ENCODE peak calls at places on chromosomes 6 and 20, in eight cellular contexts. L, H, A, O, E, S, F and Z are unnamed samples.

GRCh38 chr6:146026873-146027272 is 2.0 kb upstream of the GRM1 start:
- DNase-seq in L (no peak), H (no peak), A (no peak), O (no peak), E (peak; percentile 49), S (no peak), F (no peak), Z (no peak)

GRCh38 chr20:5342031-5342430 is 25.3 kb upstream of the PROKR2 start:
- DNase-seq in L (no peak), H (no peak), A (no peak), O (no peak), E (no peak), S (no peak), F (no peak), Z (no peak)

GRCh38 chr6:53483423-53484353 is 61.2 kb downstream of the GCLC start:
- DNase-seq in L (no peak), H (peak; percentile 60), A (peak; percentile 27), O (peak; percentile 77), E (no peak), S (no peak), F (no peak), Z (no peak)

GRCh38 chr6:80382796-80383195 is 276.3 kb downstream of the BCKDHB start:
- DNase-seq in L (no peak), H (no peak), A (peak; percentile 54), O (no peak), E (no peak), S (no peak), F (no peak), Z (no peak)

GRCh38 chr6:72650081-72650745 is 28.3 kb downstream of the KCNQ5 start:
- DNase-seq in L (no peak), H (no peak), A (no peak), O (no peak), E (no peak), S (no peak), F (no peak), Z (no peak)

GRCh38 chr6:149544646-149545257 is 1.1 kb downstream of the PPIL4 start:
- DNase-seq in L (no peak), H (no peak), A (no peak), O (no peak), E (no peak), S (no peak), F (no peak), Z (no peak)

GRCh38 chr6:169530762-169531143 is 171.1 kb downstream of the WDR27 start:
- DNase-seq in L (no peak), H (no peak), A (no peak), O (no peak), E (no peak), S (no peak), F (no peak), Z (no peak)

GRCh38 chr6:145887969-145888368 is 73.4 kb upstream of the FBXO30 start:
- DNase-seq in L (no peak), H (no peak), A (peak; percentile 36), O (no peak), E (peak; percentile 48), S (no peak), F (no peak), Z (no peak)

GRCh38 chr6:105301072-105301503 is 101.8 kb downstream of the PREP start:
- DNase-seq in L (no peak), H (no peak), A (peak; percentile 22), O (no peak), E (no peak), S (no peak), F (no peak), Z (no peak)

GRCh38 chr20:17059465-17059864 is 167.4 kb upstream of the PCSK2 start:
- DNase-seq in L (no peak), H (no peak), A (no peak), O (no peak), E (no peak), S (no peak), F (no peak), Z (no peak)

GRCh38 chr6:37688088-37688850 is 9.4 kb downstream of the MDGA1 start:
- DNase-seq in L (no peak), H (no peak), A (no peak), O (no peak), E (no peak), S (no peak), F (no peak), Z (no peak)

GRCh38 chr6:44738652-44739141 is 351.2 kb downstream of the CDC5L start:
- DNase-seq in L (no peak), H (peak; percentile 70), A (peak; percentile 77), O (no peak), E (peak; percentile 59), S (no peak), F (peak; percentile 18), Z (no peak)

GRCh38 chr6:43510827-43511163 is 649 bp upstream of the LRRC73 start:
- DNase-seq in L (no peak), H (peak; percentile 72), A (no peak), O (no peak), E (no peak), S (no peak), F (no peak), Z (no peak)

GRCh38 chr20:32976746-32977145 is 27.5 kb downstream of the SUN5 start:
- DNase-seq in L (peak; percentile 54), H (peak; percentile 43), A (no peak), O (no peak), E (peak; percentile 50), S (no peak), F (no peak), Z (no peak)

GRCh38 chr6:3732345-3733141 is 19.0 kb downstream of the PXDC1 start:
- DNase-seq in L (peak; percentile 55), H (peak; percentile 87), A (peak; percentile 90), O (peak; percentile 81), E (peak; percentile 91), S (no peak), F (peak; percentile 87), Z (no peak)

GRCh38 chr6:40907198-40907701 is 131.8 kb downstream of the UNC5CL start:
- DNase-seq in L (peak; percentile 85), H (no peak), A (peak; percentile 9), O (peak; percentile 57), E (no peak), S (peak; percentile 65), F (no peak), Z (no peak)

GRCh38 chr6:710601-711571 is 17.9 kb upstream of the EXOC2 start:
- DNase-seq in L (no peak), H (peak; percentile 76), A (peak; percentile 87), O (peak; percentile 64), E (peak; percentile 83), S (no peak), F (peak; percentile 72), Z (no peak)

GRCh38 chr6:168956884-168957730 is 296.5 kb downstream of the THBS2 start:
- DNase-seq in L (peak; percentile 46), H (peak; percentile 80), A (peak; percentile 84), O (peak; percentile 78), E (peak; percentile 87), S (peak; percentile 62), F (peak; percentile 78), Z (no peak)

GRCh38 chr6:21751608-21752007 is 158.1 kb downstream of the SOX4 start:
- DNase-seq in L (no peak), H (no peak), A (no peak), O (no peak), E (no peak), S (no peak), F (no peak), Z (no peak)
- H3K4me1 ChIP-seq in L (peaks cover 66% of the 10 kb centered on the region), H (no peaks in the 10 kb centered on the region), A (peaks cover 7% of the 10 kb centered on the region), O (no peaks in the 10 kb centered on the region), E (peaks cover 6% of the 10 kb centered on the region), S (peaks cover 93% of the 10 kb centered on the region), F (peaks cover 64% of the 10 kb centered on the region), Z (peaks cover 12% of the 10 kb centered on the region)

DNA sequence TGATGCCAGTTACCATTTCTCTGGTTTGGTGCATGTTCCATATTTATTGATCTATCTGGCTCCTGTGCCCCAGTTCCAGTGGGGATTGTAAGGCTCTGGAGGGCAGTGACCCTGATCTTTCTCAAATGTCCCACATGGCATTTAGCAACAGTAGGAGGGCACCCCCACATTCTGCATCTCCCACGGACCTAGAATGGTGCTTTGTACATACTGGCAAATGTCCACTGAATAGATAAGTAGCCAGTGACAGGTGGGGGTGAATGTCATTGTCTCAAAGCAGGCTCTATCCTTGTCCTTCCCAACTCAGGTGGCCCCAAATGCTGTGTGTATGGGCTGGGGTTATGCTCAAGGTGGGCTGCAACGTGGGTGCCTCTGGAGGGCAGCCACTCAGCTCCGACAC is 84.2 kb downstream of the TMEM242 start:
- DNase-seq in L (no peak), H (peak; percentile 21), A (no peak), O (no peak), E (no peak), S (no peak), F (no peak), Z (no peak)
- H3K4me3 ChIP-seq in L (no peak overlapping the region), H (no peak overlapping the region), A (no peak overlapping the region), O (no peak overlapping the region), E (no peak overlapping the region), S (no peak overlapping the region), F (no peak overlapping the region), Z (no peak overlapping the region)

GRCh38 chr20:47704746-47705496 is 80.4 kb downstream of the SULF2 start:
- DNase-seq in L (no peak), H (no peak), A (no peak), O (peak; percentile 68), E (no peak), S (no peak), F (no peak), Z (no peak)

GRCh38 chr20:47703748-47704147 is 81.5 kb downstream of the SULF2 start:
- DNase-seq in L (no peak), H (no peak), A (no peak), O (no peak), E (no peak), S (no peak), F (no peak), Z (no peak)

GRCh38 chr20:47708140-47708807 is 77.0 kb downstream of the SULF2 start:
- DNase-seq in L (no peak), H (no peak), A (no peak), O (no peak), E (no peak), S (no peak), F (no peak), Z (no peak)

GRCh38 chr20:47705497-47705856 is 79.8 kb downstream of the SULF2 start:
- DNase-seq in L (no peak), H (no peak), A (no peak), O (peak; percentile 81), E (no peak), S (no peak), F (no peak), Z (no peak)

GRCh38 chr20:47706345-47706744 is 78.9 kb downstream of the SULF2 start:
- DNase-seq in L (no peak), H (no peak), A (no peak), O (no peak), E (no peak), S (no peak), F (no peak), Z (no peak)
- H3K4me1 ChIP-seq in L (no peaks in the 10 kb centered on the region), H (no peaks in the 10 kb centered on the region), A (no peaks in the 10 kb centered on the region), O (peaks cover 34% of the 10 kb centered on the region), E (no peaks in the 10 kb centered on the region), S (no peaks in the 10 kb centered on the region), F (peaks cover 4% of the 10 kb centered on the region), Z (peaks cover 25% of the 10 kb centered on the region)

DNA sequence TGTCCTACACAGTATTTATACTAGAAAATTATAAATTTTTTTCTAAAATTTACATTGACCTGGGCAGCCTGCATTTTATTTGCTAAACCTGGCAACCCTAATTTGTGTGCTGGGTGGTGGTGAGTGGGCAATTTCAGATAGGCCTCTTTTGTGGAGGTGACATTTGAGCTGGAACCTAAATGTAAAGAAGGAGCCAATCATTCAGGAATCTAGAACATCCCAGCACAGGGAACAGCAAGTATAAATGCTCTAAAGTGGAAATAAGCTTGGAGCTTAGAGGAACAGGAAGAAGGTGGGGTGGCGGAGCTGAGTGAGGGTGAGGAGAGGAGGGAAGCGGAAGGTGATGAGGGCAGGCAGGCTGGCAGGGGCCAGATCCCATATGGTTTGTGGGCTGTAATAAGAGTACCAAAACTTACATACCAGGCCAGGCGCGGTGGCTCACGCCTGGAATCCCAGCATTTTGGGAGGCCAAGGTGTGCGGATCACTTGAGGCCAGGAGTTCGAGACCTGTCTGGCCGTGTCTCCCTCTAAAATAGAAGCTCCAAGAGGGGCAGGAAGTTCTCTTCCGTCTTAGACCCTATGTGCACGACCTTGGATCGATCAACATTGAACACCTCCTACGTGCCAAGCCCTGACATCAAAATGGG is 549 bp upstream of the CSE1L start:
- DNase-seq in L (no peak), H (peak; percentile 60), A (peak; percentile 3), O (no peak), E (no peak), S (no peak), F (no peak), Z (no peak)
- H3K4me3 ChIP-seq in L (peak overlapping the region; percentile 96), H (peak overlapping the region; percentile 90), A (peak overlapping the region; percentile 99), O (peak overlapping the region; percentile 94), E (peak overlapping the region; percentile 100), S (peak overlapping the region; percentile 99), F (peak overlapping the region; percentile 84), Z (peak overlapping the region; percentile 76)